ENCODE peak calls at places on chromosome X, in eight cellular contexts. G, C, I, V, J, M, K and N are unnamed samples.

GRCh38 chrX:45907776-45908175 is 637.4 kb downstream of the ZNF674 start:
- DNase-seq in G (no peak), C (no peak), I (no peak), V (no peak), J (no peak), M (no peak), K (no peak), N (no peak)

GRCh38 chrX:48792219-48792618 is 5.8 kb downstream of the GATA1 start:
- DNase-seq in G (no peak), C (no peak), I (no peak), V (no peak), J (no peak), M (no peak), K (no peak), N (no peak)

GRCh38 chrX:149487292-149487691 is 17.8 kb downstream of the IDS start:
- DNase-seq in G (no peak), C (no peak), I (no peak), V (no peak), J (no peak), M (no peak), K (no peak), N (peak)

GRCh38 chrX:150542846-150543229 is 25.6 kb upstream of the MTM1 start:
- DNase-seq in G (no peak), C (no peak), I (no peak), V (no peak), J (no peak), M (no peak), K (no peak), N (no peak)

GRCh38 chrX:46831620-46832327 is 5.1 kb upstream of the RP2 start:
- DNase-seq in G (no peak), C (no peak), I (no peak), V (peak), J (no peak), M (no peak), K (no peak), N (peak)

GRCh38 chrX:41419082-41419481 is 28.1 kb upstream of the NYX start:
- DNase-seq in G (no peak), C (no peak), I (no peak), V (no peak), J (no peak), M (no peak), K (no peak), N (no peak)

GRCh38 chrX:51641421-51642021 is 22.8 kb upstream of the CENPVL3 start:
- DNase-seq in G (no peak), C (no peak), I (no peak), V (peak), J (no peak), M (peak), K (no peak), N (peak)

GRCh38 chrX:42242044-42242443 is 318.7 kb upstream of the CASK start:
- DNase-seq in G (no peak), C (no peak), I (no peak), V (no peak), J (no peak), M (no peak), K (no peak), N (no peak)

GRCh38 chrX:134925551-134925950 is 65.2 kb upstream of the SMIM10 start:
- DNase-seq in G (no peak), C (no peak), I (no peak), V (no peak), J (no peak), M (no peak), K (no peak), N (no peak)

GRCh38 chrX:16445166-16445752 is 204.7 kb upstream of the S100G start:
- DNase-seq in G (no peak), C (peak), I (no peak), V (peak), J (no peak), M (no peak), K (peak), N (peak)

GRCh38 chrX:22278375-22278774 is 5.7 kb downstream of the CBLL2 start:
- DNase-seq in G (no peak), C (no peak), I (no peak), V (no peak), J (no peak), M (no peak), K (no peak), N (peak)

GRCh38 chrX:49071877-49072711 is 1.7 kb downstream of the PRAF2 start:
- DNase-seq in G (peak), C (peak), I (peak), V (peak), J (peak), M (peak), K (peak), N (peak)

GRCh38 chrX:54945224-54945623 is 24.6 kb downstream of the TRO start:
- DNase-seq in G (no peak), C (no peak), I (no peak), V (no peak), J (no peak), M (no peak), K (no peak), N (no peak)

GRCh38 chrX:140918398-140919043 is 83.9 kb upstream of the SPANXB1 start:
- DNase-seq in G (no peak), C (peak), I (no peak), V (peak), J (no peak), M (peak), K (peak), N (peak)

GRCh38 chrX:39477438-39478120 is 620.2 kb downstream of the BCOR start:
- DNase-seq in G (peak), C (peak), I (peak), V (peak), J (peak), M (no peak), K (peak), N (peak)

GRCh38 chrX:120797201-120797938 is 78.3 kb downstream of the CT47B1 start:
- DNase-seq in G (no peak), C (no peak), I (no peak), V (no peak), J (no peak), M (no peak), K (no peak), N (peak)

DNA sequence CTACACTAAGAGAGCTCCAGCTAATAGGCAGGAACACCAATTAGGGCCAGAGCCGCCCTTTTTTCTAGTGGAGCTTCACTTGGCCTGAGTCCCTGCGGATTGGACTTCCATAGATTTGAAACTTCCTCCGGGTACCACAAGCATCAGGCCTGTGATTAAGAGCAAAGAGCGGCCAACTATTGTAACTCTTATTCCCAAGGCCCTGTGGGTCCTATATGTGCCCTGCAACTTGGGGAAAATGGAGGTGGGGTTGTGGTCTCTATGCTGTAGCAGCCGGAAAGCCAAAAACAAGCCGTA is at the start of gene NCBP2L:
- DNase-seq in G (no peak), C (no peak), I (no peak), V (no peak), J (no peak), M (no peak), K (no peak), N (no peak)
- H3K4me3 ChIP-seq in G (peak), C (peak), I (no peak), V (peak), J (peak), M (no peak), K (peak), N (peak)

GRCh38 chrX:13473666-13474516 is 95.5 kb upstream of the EGFL6 start:
- DNase-seq in G (no peak), C (no peak), I (no peak), V (peak), J (no peak), M (peak), K (no peak), N (no peak)

GRCh38 chrX:13469963-13470679 is 99.3 kb upstream of the EGFL6 start:
- DNase-seq in G (no peak), C (no peak), I (no peak), V (no peak), J (no peak), M (peak), K (no peak), N (peak)

GRCh38 chrX:13471269-13471668 is 98.1 kb upstream of the EGFL6 start:
- DNase-seq in G (no peak), C (no peak), I (no peak), V (no peak), J (no peak), M (no peak), K (no peak), N (no peak)

GRCh38 chrX:13470680-13470967 is 98.8 kb upstream of the EGFL6 start:
- DNase-seq in G (no peak), C (no peak), I (no peak), V (no peak), J (no peak), M (no peak), K (no peak), N (no peak)

GRCh38 chrX:13472975-13473665 is 96.3 kb upstream of the EGFL6 start:
- DNase-seq in G (no peak), C (no peak), I (no peak), V (no peak), J (no peak), M (no peak), K (no peak), N (no peak)
- H3K4me3 ChIP-seq in G (no peak), C (no peak), I (no peak), V (no peak), J (no peak), M (no peak), K (no peak), N (no peak)

DNA sequence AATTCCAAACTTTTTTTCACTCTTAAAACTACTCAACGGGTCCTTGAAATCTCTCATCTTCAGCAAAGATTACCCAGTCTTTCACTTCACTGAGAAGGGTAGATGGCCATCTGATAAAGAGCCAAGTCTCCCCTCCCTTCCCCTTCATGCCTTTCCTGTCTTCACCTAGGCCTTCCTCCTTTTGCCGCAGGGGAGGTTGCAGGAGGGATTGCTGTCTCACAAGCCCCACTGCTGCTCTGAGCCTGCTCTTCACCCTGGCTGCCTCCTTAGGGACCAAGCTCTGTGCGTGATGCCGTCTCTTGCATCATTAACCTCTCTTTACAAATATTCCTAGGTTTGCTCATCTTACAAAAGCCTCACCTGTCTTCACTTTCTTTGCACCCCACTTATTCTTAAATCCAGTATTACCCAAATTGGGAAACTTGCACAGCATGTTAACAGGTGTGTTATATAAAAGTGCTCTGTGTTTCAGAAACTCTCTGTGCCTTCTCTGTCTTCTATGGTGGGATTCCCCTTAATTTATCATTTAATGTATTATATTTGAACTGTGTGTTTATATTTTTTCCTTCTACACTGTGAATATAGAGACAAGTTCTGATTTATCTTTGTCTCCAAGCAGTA is 3.8 kb downstream of the ZFX start:
- DNase-seq in G (no peak), C (no peak), I (no peak), V (no peak), J (no peak), M (no peak), K (no peak), N (no peak)
- H3K4me3 ChIP-seq in G (no peak), C (no peak), I (no peak), V (no peak), J (no peak), M (peak), K (no peak), N (no peak)

GRCh38 chrX:115232933-115233496 is 881 bp downstream of the LRCH2 start:
- DNase-seq in G (no peak), C (no peak), I (no peak), V (peak), J (no peak), M (no peak), K (no peak), N (no peak)
- H3K4me3 ChIP-seq in G (peak), C (peak), I (no peak), V (peak), J (peak), M (peak), K (peak), N (no peak)

DNA sequence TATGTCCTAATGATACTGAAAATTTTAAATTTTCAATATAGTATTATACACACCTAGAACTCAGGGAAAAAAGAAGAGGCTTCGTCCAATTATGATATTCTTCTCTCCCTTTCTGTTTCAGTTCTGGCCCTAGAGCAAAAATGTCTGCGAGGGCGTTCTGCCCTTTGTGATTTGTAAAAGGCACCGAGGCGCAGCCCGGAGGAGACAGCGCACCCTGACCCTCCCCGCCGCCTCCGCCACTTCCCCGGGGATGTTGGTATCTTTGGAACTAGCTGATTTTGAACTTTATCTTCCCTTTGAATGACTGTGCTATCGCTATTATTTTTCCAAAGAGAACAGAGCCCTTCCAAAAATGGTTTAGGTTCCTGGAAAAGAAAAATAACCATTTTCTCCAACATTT is 173.2 kb upstream of the FAM9B start:
- DNase-seq in G (no peak), C (no peak), I (no peak), V (no peak), J (peak), M (no peak), K (no peak), N (no peak)
- H3K4me3 ChIP-seq in G (no peak), C (no peak), I (no peak), V (no peak), J (no peak), M (no peak), K (no peak), N (no peak)

GRCh38 chrX:63354484-63354883 is 3.4 kb upstream of the SPIN4 start:
- DNase-seq in G (no peak), C (no peak), I (no peak), V (no peak), J (no peak), M (no peak), K (no peak), N (peak)

GRCh38 chrX:63350979-63351616 is at the start of gene SPIN4:
- DNase-seq in G (peak), C (peak), I (peak), V (peak), J (peak), M (peak), K (peak), N (peak)

GRCh38 chrX:63350551-63350950 is 581 bp downstream of the SPIN4 start:
- DNase-seq in G (peak), C (peak), I (peak), V (no peak), J (no peak), M (no peak), K (no peak), N (peak)

DNA sequence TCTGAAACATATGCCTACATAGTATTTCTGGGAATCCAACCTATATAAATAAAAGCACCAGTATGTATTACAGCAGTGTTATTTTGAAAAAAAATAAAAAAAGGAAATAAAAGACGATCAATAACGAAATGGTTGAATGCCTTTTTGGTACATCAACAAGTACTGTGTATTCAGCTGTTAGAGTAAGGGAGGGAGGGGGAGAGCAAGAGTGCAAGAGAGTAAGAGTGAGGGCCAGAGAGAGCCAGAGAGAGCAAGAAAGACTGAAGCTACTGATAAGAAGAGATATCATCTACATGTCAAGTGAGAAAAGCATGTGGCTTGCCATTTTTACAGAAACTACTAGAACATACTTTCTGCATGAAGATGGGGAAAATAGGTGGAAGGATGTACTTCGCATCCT is 1.8 kb downstream of the SPIN4 start:
- DNase-seq in G (no peak), C (no peak), I (no peak), V (no peak), J (no peak), M (no peak), K (no peak), N (no peak)
- H3K4me3 ChIP-seq in G (peak), C (no peak), I (no peak), V (no peak), J (peak), M (no peak), K (no peak), N (no peak)